ENCODE peak calls at places on chromosome 2, in eight cellular contexts. F, H, A, S, O, M, Y and D are unnamed samples.

GRCh38 chr2:58157754-58158153 is 83.4 kb downstream of the FANCL start:
- DNase-seq in F (no peak), H (no peak), A (no peak), S (no peak), O (no peak), M (no peak), Y (no peak), D (no peak)

GRCh38 chr2:223976635-223977226 is 19.5 kb downstream of the MRPL44 start:
- DNase-seq in F (no peak), H (no peak), A (no peak), S (no peak), O (peak), M (no peak), Y (no peak), D (peak)

GRCh38 chr2:209619782-209620181 is 151.8 kb upstream of the UNC80 start:
- DNase-seq in F (peak), H (no peak), A (no peak), S (peak), O (no peak), M (no peak), Y (no peak), D (no peak)

GRCh38 chr2:200756618-200757321 is 54.9 kb upstream of the BZW1 start:
- DNase-seq in F (no peak), H (no peak), A (no peak), S (no peak), O (peak), M (peak), Y (no peak), D (peak)

GRCh38 chr2:157150747-157151146 is 106.8 kb upstream of the GALNT5 start:
- DNase-seq in F (no peak), H (no peak), A (no peak), S (no peak), O (peak), M (peak), Y (no peak), D (peak)

GRCh38 chr2:30315391-30316055 is 84.2 kb downstream of the LBH start:
- DNase-seq in F (no peak), H (no peak), A (no peak), S (no peak), O (no peak), M (no peak), Y (no peak), D (peak)

GRCh38 chr2:212495076-212495475 is 43.5 kb downstream of the ERBB4 start:
- DNase-seq in F (no peak), H (no peak), A (no peak), S (no peak), O (peak), M (no peak), Y (no peak), D (no peak)

GRCh38 chr2:7424481-7424880 is 507.3 kb downstream of the RNF144A start:
- DNase-seq in F (no peak), H (no peak), A (no peak), S (no peak), O (no peak), M (no peak), Y (no peak), D (no peak)

GRCh38 chr2:51003345-51004192 is 28.4 kb downstream of the NRXN1 start:
- DNase-seq in F (no peak), H (peak), A (no peak), S (no peak), O (no peak), M (no peak), Y (no peak), D (peak)

GRCh38 chr2:42843611-42844010 is 51.2 kb upstream of the HAAO start:
- DNase-seq in F (peak), H (peak), A (no peak), S (no peak), O (no peak), M (no peak), Y (no peak), D (no peak)

GRCh38 chr2:151707857-151708256 is 26.4 kb downstream of the NEB start:
- DNase-seq in F (no peak), H (peak), A (no peak), S (no peak), O (no peak), M (no peak), Y (no peak), D (no peak)

GRCh38 chr2:240146141-240146561 is 5.7 kb upstream of the OTOS start:
- DNase-seq in F (no peak), H (no peak), A (no peak), S (no peak), O (no peak), M (no peak), Y (peak), D (no peak)

GRCh38 chr2:449246-450067 is 161.6 kb upstream of the ALKAL2 start:
- DNase-seq in F (peak), H (peak), A (no peak), S (no peak), O (no peak), M (no peak), Y (no peak), D (peak)

GRCh38 chr2:53519925-53520629 is 247.5 kb upstream of the CHAC2 start:
- DNase-seq in F (no peak), H (no peak), A (no peak), S (no peak), O (no peak), M (no peak), Y (no peak), D (no peak)

GRCh38 chr2:102238039-102238756 is 51.4 kb downstream of the IL1RL2 start:
- DNase-seq in F (no peak), H (no peak), A (no peak), S (no peak), O (peak), M (no peak), Y (no peak), D (no peak)

DNA sequence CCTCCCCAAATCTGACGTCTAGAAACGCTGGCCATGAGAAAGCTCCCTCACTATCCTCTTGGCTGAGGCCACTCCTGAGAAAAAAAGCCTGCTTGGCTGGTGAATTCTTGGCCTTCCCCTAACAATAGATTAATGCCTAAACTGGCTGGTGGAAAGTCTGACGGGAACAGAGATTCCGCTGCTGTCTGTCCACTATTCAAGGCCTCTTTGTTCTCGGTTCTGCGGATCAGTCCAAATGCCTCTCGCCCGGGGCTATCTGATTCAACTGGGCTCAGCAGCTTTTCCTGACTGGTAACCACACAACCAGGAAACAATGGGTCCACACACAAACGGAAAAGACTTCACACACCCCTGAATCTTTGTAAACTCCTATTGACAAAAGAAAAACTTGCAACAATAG is 27.2 kb downstream of the PXDN start:
- DNase-seq in F (peak), H (no peak), A (no peak), S (no peak), O (peak), M (no peak), Y (peak), D (peak)
- TF ChIP-seq EZH2phosphoT487 in F (no peak), H (no peak), A (no peak), S (no peak), O (no peak), M (no peak), Y (no peak), D (no peak)

GRCh38 chr2:15616429-15616828 is 24.8 kb downstream of the DDX1 start:
- DNase-seq in F (no peak), H (no peak), A (no peak), S (no peak), O (no peak), M (no peak), Y (no peak), D (no peak)

GRCh38 chr2:15618449-15618855 is 26.8 kb downstream of the DDX1 start:
- DNase-seq in F (no peak), H (no peak), A (no peak), S (no peak), O (no peak), M (no peak), Y (no peak), D (no peak)

GRCh38 chr2:15616850-15617777 is 25.4 kb downstream of the DDX1 start:
- DNase-seq in F (no peak), H (no peak), A (no peak), S (no peak), O (no peak), M (no peak), Y (no peak), D (no peak)

GRCh38 chr2:15619076-15619475 is 27.4 kb downstream of the DDX1 start:
- DNase-seq in F (no peak), H (no peak), A (no peak), S (no peak), O (no peak), M (no peak), Y (no peak), D (no peak)

DNA sequence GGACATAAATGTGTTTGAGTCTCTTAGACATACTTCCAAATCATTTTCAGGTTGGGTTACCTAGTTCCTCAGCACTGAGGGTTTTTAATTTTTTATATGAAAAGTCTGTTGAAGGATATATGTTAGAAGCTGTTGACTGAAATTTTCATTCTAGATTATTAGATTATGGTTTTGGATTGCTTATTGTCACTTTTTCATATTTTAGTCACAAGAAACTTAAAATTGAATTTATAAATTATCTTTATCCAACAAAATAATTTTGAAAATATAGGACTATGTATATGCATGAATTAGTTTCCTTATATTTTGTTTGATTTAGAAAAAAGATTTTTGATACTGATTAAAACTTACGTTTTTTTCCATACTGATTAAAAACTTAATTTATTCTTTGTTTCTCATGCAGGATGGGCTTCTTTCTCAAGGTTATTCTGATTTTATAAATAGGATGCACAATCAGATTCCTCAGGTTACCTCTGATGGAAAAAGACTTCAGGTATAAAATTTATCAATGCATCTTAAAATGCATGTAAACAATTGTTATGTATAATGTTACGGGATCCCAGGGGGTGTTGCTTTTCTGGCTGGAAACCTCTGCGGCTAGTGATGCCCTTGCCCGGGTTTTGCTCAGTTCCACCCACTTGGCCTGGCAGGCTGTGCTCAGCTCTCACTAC is 26.2 kb downstream of the DDX1 start:
- DNase-seq in F (no peak), H (no peak), A (no peak), S (no peak), O (no peak), M (no peak), Y (no peak), D (no peak)
- TF ChIP-seq EZH2phosphoT487 in F (no peak), H (peak), A (no peak), S (no peak), O (no peak), M (no peak), Y (no peak), D (no peak)

DNA sequence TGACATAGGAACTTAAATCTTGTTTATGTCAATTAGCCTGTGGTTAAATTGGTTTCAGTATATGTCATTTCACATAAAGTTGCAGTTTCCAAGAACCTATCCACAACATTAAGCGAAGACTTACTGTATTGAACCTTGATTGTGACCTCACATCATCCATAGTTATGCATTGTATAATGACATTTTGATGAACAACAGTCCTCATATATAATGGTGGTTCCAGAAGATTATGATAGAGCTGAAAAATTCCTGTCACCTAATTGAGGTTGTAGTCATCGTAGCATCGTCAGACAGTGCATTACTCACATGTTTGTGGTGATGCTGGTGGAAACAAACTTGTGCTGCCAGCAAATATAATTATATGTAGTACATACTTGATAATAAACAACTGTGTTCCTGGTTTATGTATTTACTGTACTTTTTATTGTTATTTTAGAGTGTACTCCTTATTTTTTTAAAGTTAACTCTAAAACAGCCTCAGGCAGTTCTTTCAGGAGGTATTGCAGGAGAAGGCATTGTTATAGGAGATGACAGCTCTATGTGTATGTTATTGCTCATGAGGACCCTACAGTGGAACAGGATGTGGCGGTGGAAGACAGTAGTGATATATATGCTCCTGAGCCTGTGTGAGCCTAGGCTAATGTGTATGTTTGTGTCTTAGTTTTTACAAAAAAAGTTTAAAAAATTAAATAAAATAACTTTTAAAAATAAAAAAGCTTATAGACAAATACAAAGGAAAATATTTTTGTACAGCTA is 56.6 kb downstream of the UBE2E3 start:
- DNase-seq in F (no peak), H (no peak), A (no peak), S (no peak), O (peak), M (no peak), Y (no peak), D (peak)
- TF ChIP-seq EZH2phosphoT487 in F (no peak), H (no peak), A (no peak), S (no peak), O (peak), M (no peak), Y (no peak), D (no peak)

GRCh38 chr2:96329870-96330269 is 4.8 kb downstream of the ITPRIPL1 start:
- DNase-seq in F (no peak), H (no peak), A (no peak), S (no peak), O (no peak), M (no peak), Y (no peak), D (no peak)

GRCh38 chr2:96333708-96334107 is 1.9 kb upstream of the NCAPH start:
- DNase-seq in F (no peak), H (no peak), A (no peak), S (no peak), O (no peak), M (no peak), Y (no peak), D (no peak)

GRCh38 chr2:96329416-96329815 is 4.3 kb downstream of the ITPRIPL1 start:
- DNase-seq in F (no peak), H (no peak), A (no peak), S (no peak), O (peak), M (no peak), Y (no peak), D (peak)

GRCh38 chr2:96326990-96327820 is 2.1 kb downstream of the ITPRIPL1 start:
- DNase-seq in F (no peak), H (no peak), A (no peak), S (no peak), O (no peak), M (no peak), Y (no peak), D (no peak)

DNA sequence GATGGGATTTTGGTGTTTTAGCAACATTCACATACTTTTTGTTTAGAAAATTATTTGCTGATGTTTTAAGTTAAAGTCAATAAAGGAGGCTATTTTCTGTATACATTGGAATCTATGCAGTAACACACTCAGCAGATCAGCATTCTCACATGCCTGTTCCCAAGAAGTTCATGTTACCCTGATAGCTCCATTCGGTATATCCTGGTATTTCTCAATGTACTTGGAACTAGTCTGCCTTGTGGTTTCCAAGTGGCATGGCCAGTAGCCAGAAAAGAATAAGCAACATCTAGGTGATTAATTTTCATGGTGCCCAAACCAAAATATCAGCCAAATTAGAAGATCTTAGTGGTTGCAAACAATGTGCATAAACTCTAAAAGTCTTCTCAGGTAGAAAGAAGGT is 5.2 kb upstream of the NCAPH start:
- DNase-seq in F (no peak), H (no peak), A (no peak), S (no peak), O (peak), M (no peak), Y (no peak), D (peak)
- TF ChIP-seq EZH2phosphoT487 in F (no peak), H (no peak), A (no peak), S (no peak), O (no peak), M (no peak), Y (no peak), D (no peak)

GRCh38 chr2:190932524-190932923 is 51.9 kb downstream of the GLS start:
- DNase-seq in F (no peak), H (no peak), A (no peak), S (no peak), O (no peak), M (no peak), Y (no peak), D (no peak)

GRCh38 chr2:190935054-190935453 is 54.4 kb downstream of the GLS start:
- DNase-seq in F (no peak), H (no peak), A (no peak), S (no peak), O (no peak), M (no peak), Y (no peak), D (no peak)

GRCh38 chr2:190927257-190927656 is 46.6 kb downstream of the GLS start:
- DNase-seq in F (no peak), H (no peak), A (no peak), S (no peak), O (peak), M (no peak), Y (no peak), D (no peak)

GRCh38 chr2:190930411-190930810 is 49.8 kb downstream of the GLS start:
- DNase-seq in F (no peak), H (no peak), A (no peak), S (no peak), O (no peak), M (no peak), Y (no peak), D (no peak)

DNA sequence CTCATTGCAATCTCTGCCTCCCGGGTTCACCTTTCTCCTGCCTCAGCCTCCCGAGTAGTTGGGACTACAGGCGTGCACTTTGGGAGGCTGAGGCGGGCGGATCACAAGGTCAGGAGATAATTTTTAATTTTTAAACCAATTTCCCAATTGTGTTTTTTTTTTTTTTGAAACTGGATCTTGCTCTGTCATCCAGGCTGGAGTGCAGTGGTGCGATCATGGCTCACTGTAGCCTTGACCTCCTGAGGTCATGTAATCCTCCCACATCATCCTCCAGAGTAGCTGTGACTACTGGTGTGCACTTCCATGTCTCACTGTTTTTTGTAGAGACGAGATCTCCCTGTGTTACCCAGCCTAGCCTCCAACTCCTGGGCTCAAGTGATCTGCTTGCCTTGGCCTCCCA is 49.3 kb downstream of the GLS start:
- DNase-seq in F (no peak), H (no peak), A (no peak), S (no peak), O (peak), M (no peak), Y (no peak), D (no peak)
- TF ChIP-seq EZH2phosphoT487 in F (no peak), H (no peak), A (no peak), S (no peak), O (no peak), M (no peak), Y (no peak), D (no peak)

GRCh38 chr2:61074100-61074499 is 8.4 kb downstream of the SANBR start:
- DNase-seq in F (no peak), H (no peak), A (no peak), S (no peak), O (no peak), M (no peak), Y (no peak), D (no peak)
- TF ChIP-seq EZH2phosphoT487 in F (no peak), H (no peak), A (no peak), S (no peak), O (no peak), M (no peak), Y (no peak), D (no peak)